ENCODE peak calls at places on chromosomes 13 and 19, in seven cellular contexts. O is psoas muscle; Z is stimulated activated CD4-positive, alpha-beta T cell treated with anti-CD3 and anti-CD28 coated beads, Interleukin-2, amount 100 ng/mL, for 24 hours; A is pons; C is lower leg skin; G is AG10803; Y is NCI-H774. Q is an unnamed sample.

GRCh38 chr19:459724-460511 is 915 bp downstream of the SHC2 start:
- DNase-seq in Y (peak; percentile 48), G (peak; percentile 8), O (peak; percentile 79), C (peak; percentile 91), A (peak; percentile 40), Z (no peak), Q (peak; percentile 35)

GRCh38 chr13:93476175-93476574 is 249.6 kb downstream of the GPC6 start:
- DNase-seq in Y (no peak), C (no peak), Z (no peak), O (no peak), A (no peak), G (peak; percentile 80), Q (peak; percentile 87)

GRCh38 chr13:51923983-51924539 is 62.3 kb downstream of the CCDC70 start:
- DNase-seq in O (no peak), A (no peak), C (peak; percentile 59), Y (no peak), Z (no peak), G (no peak), Q (no peak)

GRCh38 chr13:77698211-77699058 is 948 bp downstream of the SLAIN1 start:
- DNase-seq in C (peak; percentile 85), A (peak; percentile 68), G (peak; percentile 3), Y (no peak), O (peak; percentile 61), Z (peak; percentile 53), Q (no peak)

GRCh38 chr13:42266464-42266863 is 5.5 kb upstream of the AKAP11 start:
- DNase-seq in G (peak; percentile 58), C (no peak), Y (no peak), Z (no peak), A (no peak), O (no peak), Q (peak; percentile 63)

GRCh38 chr19:40366697-40367561 is 18.4 kb downstream of the PLD3 start:
- DNase-seq in C (no peak), G (no peak), Z (no peak), O (no peak), A (no peak), Y (no peak), Q (no peak)

GRCh38 chr13:73194310-73194709 is 135.5 kb downstream of the KLF5 start:
- DNase-seq in G (no peak), O (no peak), C (no peak), A (no peak), Y (no peak), Z (no peak), Q (no peak)

GRCh38 chr13:29844441-29844840 is 6.0 kb downstream of the UBL3 start:
- DNase-seq in Y (no peak), A (no peak), G (peak; percentile 36), Z (no peak), C (no peak), O (no peak), Q (peak; percentile 55)

GRCh38 chr13:40172149-40172591 is 494.3 kb downstream of the FOXO1 start:
- DNase-seq in C (no peak), O (no peak), A (no peak), Z (no peak), G (no peak), Y (no peak), Q (no peak)

GRCh38 chr13:102721800-102722231 is 27.0 kb upstream of the METTL21C start:
- DNase-seq in G (peak; percentile 97), C (no peak), O (peak; percentile 70), A (peak; percentile 93), Y (no peak), Z (no peak), Q (peak; percentile 48)

GRCh38 chr13:74093691-74094090 is 40.5 kb downstream of the KLF12 start:
- DNase-seq in G (peak; percentile 39), O (no peak), C (no peak), Z (no peak), Y (no peak), A (no peak), Q (no peak)

GRCh38 chr13:105979586-105979985 is 555.9 kb downstream of the EFNB2 start:
- DNase-seq in C (no peak), Z (no peak), O (no peak), Y (peak; percentile 41), A (no peak), G (peak; percentile 13), Q (no peak)

GRCh38 chr19:49216076-49216475 is 58.5 kb downstream of the TRPM4 start:
- DNase-seq in O (no peak), C (no peak), Z (no peak), A (no peak), Y (no peak), G (peak; percentile 74), Q (peak; percentile 57)

GRCh38 chr13:51793570-51794273 is 10.2 kb downstream of the DHRS12 start:
- DNase-seq in A (peak; percentile 81), O (no peak), G (peak; percentile 68), C (no peak), Y (no peak), Z (peak; percentile 66), Q (peak; percentile 81)

GRCh38 chr13:27783111-27783510 is 9.2 kb upstream of the GSX1 start:
- DNase-seq in C (peak; percentile 71), Y (no peak), A (peak; percentile 9), G (peak; percentile 3), O (no peak), Z (no peak), Q (peak; percentile 18)

GRCh38 chr13:23644527-23644926 is 74.3 kb downstream of the TNFRSF19 start:
- DNase-seq in Y (no peak), G (peak; percentile 18), A (no peak), Z (no peak), O (no peak), C (no peak), Q (no peak)